ENCODE peak calls at places on chromosomes 2 and 18, in nine cellular contexts. O, R, A, H, V, K, L, J and B are unnamed samples.

GRCh38 chr2:28707592-28707991 is 44.0 kb upstream of the PPP1CB start:
- DNase-seq in O (no peak), R (no peak), A (no peak), H (no peak), V (no peak), K (no peak), L (no peak), J (no peak), B (no peak)

GRCh38 chr2:100470898-100471514 is 724 bp downstream of the NMS start:
- DNase-seq in O (no peak), R (no peak), A (no peak), H (no peak), V (no peak), K (peak; percentile 78), L (peak; percentile 5), J (no peak), B (peak; percentile 95)

GRCh38 chr2:3291750-3292149 is 85.9 kb downstream of the EIPR1 start:
- DNase-seq in O (no peak), R (no peak), A (no peak), H (no peak), V (no peak), K (no peak), L (no peak), J (no peak), B (no peak)

GRCh38 chr2:176566936-176567335 is 297.7 kb downstream of the MTX2 start:
- DNase-seq in O (no peak), R (no peak), A (no peak), H (no peak), V (peak; percentile 72), K (no peak), L (no peak), J (no peak), B (no peak)

GRCh38 chr2:12821656-12822055 is 104.9 kb downstream of the TRIB2 start:
- DNase-seq in O (no peak), R (no peak), A (no peak), H (no peak), V (no peak), K (no peak), L (no peak), J (no peak), B (no peak)

GRCh38 chr2:156182132-156182531 is 150.4 kb downstream of the NR4A2 start:
- DNase-seq in O (peak; percentile 63), R (no peak), A (peak; percentile 92), H (no peak), V (no peak), K (no peak), L (no peak), J (peak; percentile 47), B (no peak)

GRCh38 chr2:107729456-107729855 is 97.2 kb upstream of the RGPD4 start:
- DNase-seq in O (no peak), R (no peak), A (no peak), H (no peak), V (no peak), K (no peak), L (no peak), J (no peak), B (no peak)

GRCh38 chr2:21326152-21326551 is 202.4 kb downstream of the TDRD15 start:
- DNase-seq in O (no peak), R (no peak), A (no peak), H (no peak), V (no peak), K (no peak), L (no peak), J (no peak), B (no peak)

GRCh38 chr2:78035804-78036203 is 513.6 kb upstream of the LRRTM4 start:
- DNase-seq in O (no peak), R (no peak), A (no peak), H (no peak), V (no peak), K (no peak), L (no peak), J (no peak), B (no peak)

GRCh38 chr2:67880291-67880761 is 182.5 kb downstream of the C1D start:
- DNase-seq in O (peak; percentile 21), R (no peak), A (peak; percentile 58), H (no peak), V (no peak), K (no peak), L (peak; percentile 41), J (no peak), B (no peak)

GRCh38 chr2:60453896-60454295 is 99.6 kb downstream of the BCL11A start:
- DNase-seq in O (no peak), R (no peak), A (no peak), H (no peak), V (no peak), K (no peak), L (no peak), J (no peak), B (no peak)

GRCh38 chr2:60460577-60461420 is 92.7 kb downstream of the BCL11A start:
- DNase-seq in O (no peak), R (no peak), A (no peak), H (no peak), V (no peak), K (no peak), L (no peak), J (no peak), B (no peak)

GRCh38 chr2:60459896-60460295 is 93.6 kb downstream of the BCL11A start:
- DNase-seq in O (no peak), R (no peak), A (no peak), H (no peak), V (no peak), K (no peak), L (no peak), J (no peak), B (no peak)

GRCh38 chr2:60453301-60453700 is 100.2 kb downstream of the BCL11A start:
- DNase-seq in O (no peak), R (no peak), A (no peak), H (no peak), V (no peak), K (peak; percentile 46), L (no peak), J (no peak), B (peak; percentile 82)

DNA sequence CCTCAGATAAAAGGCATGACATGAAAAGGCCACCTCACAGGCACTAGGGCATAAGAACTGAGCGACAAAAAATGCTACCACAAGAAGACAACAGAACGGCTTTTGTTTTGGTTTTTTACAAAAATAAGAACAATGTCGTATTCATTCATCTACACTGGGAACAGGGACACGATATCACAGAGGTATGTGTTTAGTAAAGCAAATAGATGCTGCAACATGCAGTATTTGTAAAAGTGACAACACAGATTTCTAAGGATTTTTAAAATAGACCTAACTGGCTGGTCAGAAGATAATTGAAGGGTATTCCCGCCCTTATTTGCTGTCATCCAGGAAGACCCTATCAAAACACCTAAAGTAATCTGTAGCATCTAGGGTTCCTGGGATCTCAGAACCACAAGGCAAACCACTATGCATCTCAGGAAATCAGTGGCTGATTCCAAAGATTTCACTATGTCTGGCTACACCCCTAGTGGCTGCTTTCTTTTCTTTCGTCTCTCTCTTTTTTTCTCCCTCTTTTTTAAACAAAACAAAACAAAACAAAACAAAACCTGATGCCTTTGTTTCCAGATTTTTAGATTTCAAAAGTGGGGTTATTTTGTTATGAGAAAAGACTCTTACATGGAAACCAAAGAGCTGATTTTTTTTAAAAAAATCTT is 97.2 kb downstream of the BCL11A start:
- DNase-seq in O (no peak), R (no peak), A (no peak), H (no peak), V (no peak), K (no peak), L (no peak), J (no peak), B (no peak)
- TF ChIP-seq CTCF in O (no peak), R (no peak), A (no peak), H (peak; percentile 61), V (no peak), K (no peak), L (no peak), J (no peak), B (no peak)

GRCh38 chr18:37532917-37533316 is 32.7 kb downstream of the CELF4 start:
- DNase-seq in O (no peak), R (no peak), A (no peak), H (no peak), V (no peak), K (no peak), L (no peak), J (no peak), B (no peak)

GRCh38 chr18:37536646-37537045 is 29.0 kb downstream of the CELF4 start:
- DNase-seq in O (no peak), R (no peak), A (no peak), H (no peak), V (no peak), K (no peak), L (no peak), J (no peak), B (no peak)

GRCh38 chr18:37535968-37536367 is 29.6 kb downstream of the CELF4 start:
- DNase-seq in O (no peak), R (no peak), A (no peak), H (no peak), V (peak; percentile 10), K (no peak), L (peak; percentile 22), J (no peak), B (no peak)

GRCh38 chr18:37534627-37535026 is 31.0 kb downstream of the CELF4 start:
- DNase-seq in O (no peak), R (no peak), A (no peak), H (peak; percentile 75), V (no peak), K (no peak), L (no peak), J (no peak), B (no peak)

GRCh38 chr18:37533647-37534565 is 31.7 kb downstream of the CELF4 start:
- DNase-seq in O (no peak), R (no peak), A (no peak), H (peak; percentile 67), V (no peak), K (no peak), L (no peak), J (no peak), B (no peak)
- TF ChIP-seq CTCF in O (no peak), R (no peak), A (no peak), H (peak; percentile 48), V (no peak), K (peak; percentile 40), L (peak; percentile 7), J (no peak), B (peak; percentile 30)

GRCh38 chr18:60499675-60500074 is 127.1 kb upstream of the MC4R start:
- DNase-seq in O (no peak), R (no peak), A (no peak), H (no peak), V (no peak), K (no peak), L (no peak), J (no peak), B (no peak)
- TF ChIP-seq CTCF in O (no peak), R (no peak), A (no peak), H (no peak), V (no peak), K (no peak), L (no peak), J (no peak), B (no peak)

GRCh38 chr2:131081190-131081589 is 12.1 kb downstream of the FAM168B start:
- DNase-seq in O (no peak), R (no peak), A (no peak), H (no peak), V (no peak), K (no peak), L (no peak), J (no peak), B (no peak)

DNA sequence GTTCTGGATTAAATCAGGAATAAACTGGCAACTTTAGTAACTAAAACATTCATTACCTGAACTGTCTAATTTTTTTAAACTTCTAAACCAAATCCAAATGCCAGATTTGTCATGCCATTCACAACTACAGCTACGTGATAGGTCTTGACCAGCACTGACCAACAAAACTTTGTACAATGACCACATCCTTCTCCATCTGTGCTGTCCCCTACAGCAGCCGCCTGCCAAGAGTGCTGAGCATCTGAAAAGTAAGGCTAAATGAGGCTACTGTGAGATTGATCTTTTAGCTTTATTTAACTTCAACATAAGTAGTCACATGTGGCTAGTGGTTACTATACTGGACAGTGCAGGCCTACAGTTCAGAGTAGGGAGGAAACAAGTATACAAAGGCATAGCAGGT is 7.6 kb downstream of the FAM168B start:
- DNase-seq in O (no peak), R (no peak), A (no peak), H (no peak), V (peak; percentile 20), K (no peak), L (no peak), J (no peak), B (no peak)
- TF ChIP-seq CTCF in O (no peak), R (no peak), A (no peak), H (no peak), V (no peak), K (no peak), L (no peak), J (no peak), B (no peak)